ENCODE peak calls at places on chromosomes 2 and 18, in five cellular contexts. One of them, this sample, is unnamed.

GRCh38 chr2:46241344-46241743 is 55.9 kb upstream of the EPAS1 start:
- DNase-seq in SK-N-SH: no peak
- DNase-seq in neuronal stem cell: no peak
- DNase-seq in tibial artery: no peak
- DNase-seq in cardiac muscle cell: no peak
- DNase-seq in this sample: no peak

GRCh38 chr18:43582120-43582519 is 304.8 kb upstream of the SYT4 start:
- DNase-seq in cardiac muscle cell: no peak
- DNase-seq in neuronal stem cell: no peak
- DNase-seq in tibial artery: no peak
- DNase-seq in SK-N-SH: no peak
- DNase-seq in this sample: no peak

GRCh38 chr2:120613742-120614481 is 121.8 kb upstream of the GLI2 start:
- DNase-seq in SK-N-SH: no peak
- DNase-seq in tibial artery: no peak
- DNase-seq in cardiac muscle cell: no peak
- DNase-seq in neuronal stem cell: no peak
- DNase-seq in this sample: no peak

GRCh38 chr2:165905854-165906253 is 47.7 kb downstream of the TTC21B start:
- DNase-seq in neuronal stem cell: no peak
- DNase-seq in SK-N-SH: no peak
- DNase-seq in cardiac muscle cell: no peak
- DNase-seq in tibial artery: no peak
- DNase-seq in this sample: no peak

GRCh38 chr18:10381951-10382350 is 72.5 kb upstream of the APCDD1 start:
- DNase-seq in cardiac muscle cell: no peak
- DNase-seq in neuronal stem cell: no peak
- DNase-seq in tibial artery: no peak
- DNase-seq in SK-N-SH: no peak
- DNase-seq in this sample: no peak

GRCh38 chr2:43224571-43225092 is 1.8 kb downstream of the ZFP36L2 start:
- DNase-seq in cardiac muscle cell: peak; percentile 47
- DNase-seq in neuronal stem cell: no peak
- DNase-seq in tibial artery: no peak
- DNase-seq in SK-N-SH: peak; percentile 61
- DNase-seq in this sample: no peak

GRCh38 chr2:98548920-98549818 is 59.1 kb downstream of the COA5 start:
- DNase-seq in tibial artery: peak; percentile 7
- DNase-seq in neuronal stem cell: no peak
- DNase-seq in cardiac muscle cell: no peak
- DNase-seq in SK-N-SH: no peak
- DNase-seq in this sample: no peak

GRCh38 chr2:127118467-127118866 is 11.5 kb upstream of the BIN1 start:
- DNase-seq in SK-N-SH: no peak
- DNase-seq in neuronal stem cell: no peak
- DNase-seq in cardiac muscle cell: no peak
- DNase-seq in tibial artery: no peak
- DNase-seq in this sample: no peak

GRCh38 chr2:32743480-32744236 is 115.8 kb downstream of the TTC27 start:
- DNase-seq in SK-N-SH: no peak
- DNase-seq in cardiac muscle cell: no peak
- DNase-seq in neuronal stem cell: no peak
- DNase-seq in tibial artery: no peak
- DNase-seq in this sample: no peak

GRCh38 chr18:49768051-49768391 is 45.3 kb downstream of the ACAA2 start:
- DNase-seq in SK-N-SH: no peak
- DNase-seq in cardiac muscle cell: peak; percentile 66
- DNase-seq in neuronal stem cell: peak; percentile 48
- DNase-seq in tibial artery: no peak
- DNase-seq in this sample: peak; percentile 54

GRCh38 chr18:61892683-61893303 is at the start of gene RNF152:
- DNase-seq in tibial artery: peak; percentile 30
- DNase-seq in cardiac muscle cell: peak; percentile 64
- DNase-seq in SK-N-SH: peak; percentile 75
- DNase-seq in neuronal stem cell: peak; percentile 48
- DNase-seq in this sample: no peak

GRCh38 chr2:178205853-178206516 is 11.7 kb downstream of the OSBPL6 start:
- DNase-seq in SK-N-SH: no peak
- DNase-seq in neuronal stem cell: no peak
- DNase-seq in cardiac muscle cell: no peak
- DNase-seq in tibial artery: no peak
- DNase-seq in this sample: no peak

GRCh38 chr2:31666878-31667277 is 86.1 kb upstream of the SRD5A2 start:
- DNase-seq in SK-N-SH: no peak
- DNase-seq in cardiac muscle cell: no peak
- DNase-seq in tibial artery: no peak
- DNase-seq in neuronal stem cell: no peak
- DNase-seq in this sample: no peak

GRCh38 chr18:76459687-76460350 is 35.2 kb downstream of the ZNF516 start:
- DNase-seq in tibial artery: no peak
- DNase-seq in neuronal stem cell: no peak
- DNase-seq in cardiac muscle cell: no peak
- DNase-seq in SK-N-SH: no peak
- DNase-seq in this sample: no peak

GRCh38 chr2:60536716-60537115 is 16.7 kb downstream of the BCL11A start:
- DNase-seq in cardiac muscle cell: no peak
- DNase-seq in tibial artery: no peak
- DNase-seq in SK-N-SH: no peak
- DNase-seq in neuronal stem cell: no peak
- DNase-seq in this sample: no peak

GRCh38 chr2:223545830-223546229 is 56.3 kb downstream of the SCG2 start:
- DNase-seq in cardiac muscle cell: no peak
- DNase-seq in tibial artery: no peak
- DNase-seq in neuronal stem cell: no peak
- DNase-seq in SK-N-SH: peak; percentile 42
- DNase-seq in this sample: no peak

GRCh38 chr2:200203381-200203827 is 103.1 kb upstream of the SPATS2L start:
- DNase-seq in SK-N-SH: no peak
- DNase-seq in neuronal stem cell: no peak
- DNase-seq in cardiac muscle cell: no peak
- DNase-seq in tibial artery: no peak
- DNase-seq in this sample: peak; percentile 76

GRCh38 chr18:42274488-42275137 is 319.6 kb downstream of the PIK3C3 start:
- DNase-seq in cardiac muscle cell: peak; percentile 60
- DNase-seq in SK-N-SH: peak; percentile 54
- DNase-seq in tibial artery: no peak
- DNase-seq in neuronal stem cell: no peak
- DNase-seq in this sample: no peak

GRCh38 chr18:11828772-11829432 is 22.3 kb upstream of the CHMP1B start:
- DNase-seq in cardiac muscle cell: no peak
- DNase-seq in SK-N-SH: no peak
- DNase-seq in tibial artery: no peak
- DNase-seq in neuronal stem cell: no peak
- DNase-seq in this sample: no peak

GRCh38 chr2:220275454-220275853 is 648.0 kb downstream of the SLC4A3 start:
- DNase-seq in cardiac muscle cell: no peak
- DNase-seq in neuronal stem cell: no peak
- DNase-seq in SK-N-SH: no peak
- DNase-seq in tibial artery: no peak
- DNase-seq in this sample: no peak

GRCh38 chr2:237720444-237720843 is 78.1 kb upstream of the RBM44 start:
- DNase-seq in neuronal stem cell: no peak
- DNase-seq in SK-N-SH: no peak
- DNase-seq in cardiac muscle cell: no peak
- DNase-seq in tibial artery: no peak
- DNase-seq in this sample: no peak

GRCh38 chr18:27583466-27583865 is 398.4 kb upstream of the CHST9 start:
- DNase-seq in neuronal stem cell: no peak
- DNase-seq in cardiac muscle cell: no peak
- DNase-seq in SK-N-SH: no peak
- DNase-seq in tibial artery: no peak
- DNase-seq in this sample: no peak

GRCh38 chr2:10919776-10920606 is 8.3 kb downstream of the KCNF1 start:
- DNase-seq in cardiac muscle cell: no peak
- DNase-seq in tibial artery: no peak
- DNase-seq in neuronal stem cell: no peak
- DNase-seq in SK-N-SH: no peak
- DNase-seq in this sample: no peak

GRCh38 chr2:200054681-200055468 is 99.5 kb downstream of the MAIP1 start:
- DNase-seq in neuronal stem cell: peak; percentile 29
- DNase-seq in cardiac muscle cell: no peak
- DNase-seq in tibial artery: no peak
- DNase-seq in SK-N-SH: no peak
- DNase-seq in this sample: peak; percentile 82

GRCh38 chr2:60351802-60352201 is 201.7 kb downstream of the BCL11A start:
- DNase-seq in tibial artery: no peak
- DNase-seq in SK-N-SH: no peak
- DNase-seq in neuronal stem cell: no peak
- DNase-seq in cardiac muscle cell: no peak
- DNase-seq in this sample: no peak

GRCh38 chr2:237691908-237692600 is 64.7 kb downstream of the LRRFIP1 start:
- DNase-seq in tibial artery: peak; percentile 95
- DNase-seq in SK-N-SH: peak; percentile 99
- DNase-seq in neuronal stem cell: peak; percentile 92
- DNase-seq in cardiac muscle cell: peak; percentile 96
- DNase-seq in this sample: no peak

GRCh38 chr2:42975358-42975717 is 183.0 kb upstream of the HAAO start:
- DNase-seq in SK-N-SH: no peak
- DNase-seq in neuronal stem cell: peak; percentile 31
- DNase-seq in cardiac muscle cell: no peak
- DNase-seq in tibial artery: no peak
- DNase-seq in this sample: no peak

GRCh38 chr2:30565860-30566358 is 118.9 kb downstream of the LCLAT1 start:
- DNase-seq in SK-N-SH: no peak
- DNase-seq in tibial artery: no peak
- DNase-seq in neuronal stem cell: no peak
- DNase-seq in cardiac muscle cell: no peak
- DNase-seq in this sample: no peak

GRCh38 chr2:230158468-230158867 is 61.3 kb downstream of the SP110 start:
- DNase-seq in cardiac muscle cell: no peak
- DNase-seq in tibial artery: no peak
- DNase-seq in SK-N-SH: no peak
- DNase-seq in neuronal stem cell: no peak
- DNase-seq in this sample: no peak

GRCh38 chr18:26806224-26806623 is 59.3 kb downstream of the AQP4 start:
- DNase-seq in neuronal stem cell: no peak
- DNase-seq in cardiac muscle cell: peak; percentile 6
- DNase-seq in SK-N-SH: no peak
- DNase-seq in tibial artery: no peak
- DNase-seq in this sample: no peak

DNA sequence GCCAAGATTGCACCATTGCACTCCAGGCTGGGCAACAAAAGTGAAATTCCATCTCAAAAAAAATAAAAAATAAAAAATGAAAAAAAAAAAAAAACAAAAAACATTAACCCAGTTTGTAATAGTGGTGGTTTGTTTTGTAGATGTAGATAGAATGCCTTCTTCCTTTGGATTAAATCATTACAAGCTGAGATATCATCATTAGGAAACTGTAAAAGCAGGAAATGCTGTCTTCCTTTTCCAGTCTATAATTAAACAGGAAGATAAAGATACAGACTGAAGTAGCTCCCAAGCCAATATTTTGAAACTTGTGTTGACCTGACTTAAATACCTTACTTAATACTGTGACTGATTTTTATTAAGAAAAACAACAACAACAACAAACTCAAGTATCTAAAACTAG is 43.1 kb downstream of the RBMS1 start:
- DNase-seq in SK-N-SH: no peak
- DNase-seq in cardiac muscle cell: no peak
- DNase-seq in tibial artery: no peak
- DNase-seq in neuronal stem cell: no peak
- DNase-seq in this sample: no peak
- H3K27me3 ChIP-seq in SK-N-SH: no peaks in the 10 kb centered on the region
- H3K27me3 ChIP-seq in cardiac muscle cell: no peaks in the 10 kb centered on the region
- H3K27me3 ChIP-seq in tibial artery: no peaks in the 10 kb centered on the region
- H3K27me3 ChIP-seq in neuronal stem cell: no peaks in the 10 kb centered on the region
- H3K27me3 ChIP-seq in this sample: no peaks in the 10 kb centered on the region

GRCh38 chr2:85769987-85770362 is 16.2 kb downstream of the ATOH8 start:
- DNase-seq in tibial artery: no peak
- DNase-seq in SK-N-SH: no peak
- DNase-seq in neuronal stem cell: no peak
- DNase-seq in cardiac muscle cell: no peak
- DNase-seq in this sample: no peak
- H3K4me3 ChIP-seq in tibial artery: no peak overlapping the region
- H3K4me3 ChIP-seq in SK-N-SH: no peak overlapping the region
- H3K4me3 ChIP-seq in neuronal stem cell: no peak overlapping the region
- H3K4me3 ChIP-seq in cardiac muscle cell: no peak overlapping the region
- H3K4me3 ChIP-seq in this sample: no peak overlapping the region

GRCh38 chr2:74194799-74195198 is 3.6 kb upstream of the MTHFD2 start:
- DNase-seq in cardiac muscle cell: no peak
- DNase-seq in neuronal stem cell: no peak
- DNase-seq in SK-N-SH: no peak
- DNase-seq in tibial artery: no peak
- DNase-seq in this sample: no peak
- H3K4me1 ChIP-seq in cardiac muscle cell: peaks cover 1% of the 10 kb centered on the region
- H3K4me1 ChIP-seq in neuronal stem cell: peaks cover 6% of the 10 kb centered on the region
- H3K4me1 ChIP-seq in SK-N-SH: no peaks in the 10 kb centered on the region
- H3K4me1 ChIP-seq in tibial artery: peaks cover 5% of the 10 kb centered on the region
- H3K4me1 ChIP-seq in this sample: peaks cover 1% of the 10 kb centered on the region

DNA sequence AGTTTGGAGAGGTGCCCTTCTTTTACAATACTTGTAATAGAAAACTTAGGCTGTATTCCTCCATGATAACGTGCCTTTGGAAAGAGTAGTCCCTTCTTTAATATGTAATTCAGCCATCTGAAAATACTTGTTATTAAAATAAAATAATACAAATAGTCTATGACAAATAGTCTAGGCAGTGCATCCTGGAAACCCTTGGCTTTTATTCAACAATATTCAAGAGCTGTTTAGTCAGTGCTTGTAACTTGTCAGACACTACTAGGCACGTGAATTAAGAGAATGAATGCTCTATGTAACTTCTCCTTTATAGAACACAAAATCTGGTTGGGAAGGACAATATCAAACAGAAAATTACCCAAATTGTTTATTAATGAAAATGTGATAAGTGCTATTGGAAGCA is 388.1 kb downstream of the MTX2 start:
- DNase-seq in cardiac muscle cell: no peak
- DNase-seq in neuronal stem cell: no peak
- DNase-seq in SK-N-SH: no peak
- DNase-seq in tibial artery: no peak
- DNase-seq in this sample: no peak
- H3K27me3 ChIP-seq in cardiac muscle cell: peaks cover 5% of the 10 kb centered on the region
- H3K27me3 ChIP-seq in neuronal stem cell: no peaks in the 10 kb centered on the region
- H3K27me3 ChIP-seq in SK-N-SH: no peaks in the 10 kb centered on the region
- H3K27me3 ChIP-seq in tibial artery: no peaks in the 10 kb centered on the region
- H3K27me3 ChIP-seq in this sample: peaks cover 2% of the 10 kb centered on the region

DNA sequence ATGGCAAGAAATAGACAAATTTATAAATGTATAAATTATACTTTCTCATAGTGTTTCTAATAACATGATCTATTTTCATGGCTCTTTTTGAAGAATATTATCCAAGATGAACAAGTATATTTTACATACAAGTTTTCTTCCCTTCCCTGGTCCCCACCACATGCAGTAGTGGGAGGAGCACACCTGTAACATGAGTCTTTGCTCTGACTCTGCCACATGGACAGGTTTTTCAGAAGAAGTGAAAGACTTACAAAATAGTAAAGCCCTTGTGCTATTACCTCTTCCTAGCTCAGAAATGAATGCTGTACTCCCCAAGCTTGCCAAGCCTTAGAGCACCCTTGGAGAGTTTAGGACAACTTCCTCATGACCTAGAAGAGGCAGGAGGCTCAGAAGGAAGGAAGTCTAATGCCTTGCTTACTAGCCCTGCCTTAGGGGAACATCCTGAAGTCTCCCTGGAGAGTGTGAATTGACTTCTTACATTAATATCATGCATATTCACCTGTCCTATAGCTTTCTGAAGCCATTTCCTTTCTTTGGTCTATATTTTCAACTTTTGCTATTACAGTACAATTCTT is 18.4 kb downstream of the MXD1 start:
- DNase-seq in neuronal stem cell: no peak
- DNase-seq in tibial artery: no peak
- DNase-seq in SK-N-SH: no peak
- DNase-seq in cardiac muscle cell: no peak
- DNase-seq in this sample: no peak
- H3K4me3 ChIP-seq in neuronal stem cell: no peak overlapping the region
- H3K4me3 ChIP-seq in tibial artery: no peak overlapping the region
- H3K4me3 ChIP-seq in SK-N-SH: no peak overlapping the region
- H3K4me3 ChIP-seq in cardiac muscle cell: no peak overlapping the region
- H3K4me3 ChIP-seq in this sample: no peak overlapping the region

This sample was measured in iPS DF 6.9.